ENCODE peak calls at places on chromosomes 3 and 15, in seven cellular contexts. M is right lobe of liver, I is upper lobe of right lung, U is neuronal stem cell, T is PC-9, G is BE2C, Z is stomach. V is an unnamed sample.

GRCh38 chr3:59812778-59813558 is 763.1 kb upstream of the CFAP20DC start:
- DNase-seq in M (no peak), I (no peak), U (no peak), T (no peak), G (no peak), Z (no peak), V (no peak)

GRCh38 chr3:49872801-49873281 is 3.1 kb upstream of the CAMKV start:
- DNase-seq in M (no peak), I (no peak), U (no peak), T (no peak), G (peak; percentile 33), Z (no peak), V (no peak)

GRCh38 chr3:107204121-107204520 is 173.1 kb upstream of the CCDC54 start:
- DNase-seq in M (no peak), I (no peak), U (no peak), T (no peak), G (no peak), Z (no peak), V (no peak)

GRCh38 chr15:72421484-72421883 is 23.4 kb downstream of the TMEM202 start:
- DNase-seq in M (no peak), I (no peak), U (no peak), T (no peak), G (no peak), Z (no peak), V (no peak)

GRCh38 chr3:29195055-29195454 is 85.8 kb upstream of the RBMS3 start:
- DNase-seq in M (no peak), I (no peak), U (no peak), T (no peak), G (no peak), Z (no peak), V (no peak)

GRCh38 chr3:135057996-135058395 is 262.9 kb downstream of the EPHB1 start:
- DNase-seq in M (no peak), I (no peak), U (no peak), T (no peak), G (no peak), Z (no peak), V (no peak)

GRCh38 chr3:164460851-164461250 is 617.4 kb downstream of the SI start:
- DNase-seq in M (no peak), I (no peak), U (no peak), T (no peak), G (no peak), Z (no peak), V (peak; percentile 10)

GRCh38 chr3:72694398-72694797 is 153.8 kb downstream of the SHQ1 start:
- DNase-seq in M (no peak), I (no peak), U (no peak), T (no peak), G (no peak), Z (no peak), V (no peak)

GRCh38 chr3:13010770-13011169 is 62.5 kb downstream of the IQSEC1 start:
- DNase-seq in M (no peak), I (no peak), U (no peak), T (no peak), G (no peak), Z (no peak), V (no peak)

GRCh38 chr3:139537795-139538538 is 1.6 kb downstream of the RBP1 start:
- DNase-seq in M (no peak), I (no peak), U (no peak), T (no peak), G (no peak), Z (no peak), V (peak; percentile 70)

GRCh38 chr3:106765342-106765741 is 611.9 kb upstream of the CCDC54 start:
- DNase-seq in M (no peak), I (no peak), U (no peak), T (peak; percentile 82), G (no peak), Z (no peak), V (no peak)

GRCh38 chr3:185172086-185173049 is 19.5 kb upstream of the C3orf70 start:
- DNase-seq in M (no peak), I (no peak), U (no peak), T (no peak), G (no peak), Z (no peak), V (no peak)

GRCh38 chr15:75631935-75632334 is 6.4 kb upstream of the SNUPN start:
- DNase-seq in M (no peak), I (no peak), U (no peak), T (no peak), G (no peak), Z (no peak), V (no peak)

GRCh38 chr3:124174910-124175874 is 183.3 kb upstream of the ROPN1 start:
- DNase-seq in M (no peak), I (no peak), U (no peak), T (no peak), G (peak; percentile 79), Z (no peak), V (no peak)

GRCh38 chr15:69225355-69226027 is 65.1 kb downstream of the GLCE start:
- DNase-seq in M (no peak), I (no peak), U (no peak), T (peak; percentile 35), G (no peak), Z (no peak), V (peak; percentile 42)

GRCh38 chr15:53434174-53434678 is 325.2 kb downstream of the WDR72 start:
- DNase-seq in M (no peak), I (no peak), U (no peak), T (no peak), G (no peak), Z (no peak), V (no peak)

GRCh38 chr15:25608926-25609325 is 170.1 kb upstream of the UBE3A start:
- DNase-seq in M (no peak), I (no peak), U (no peak), T (no peak), G (no peak), Z (no peak), V (no peak)

GRCh38 chr3:66567066-66567465 is 66.2 kb upstream of the LRIG1 start:
- DNase-seq in M (no peak), I (no peak), U (no peak), T (no peak), G (no peak), Z (no peak), V (no peak)

GRCh38 chr15:62821384-62822131 is 221.0 kb upstream of the TPM1 start:
- DNase-seq in M (no peak), I (no peak), U (no peak), T (no peak), G (no peak), Z (peak; percentile 49), V (no peak)

GRCh38 chr3:42451546-42452230 is 41.3 kb upstream of the LYZL4 start:
- DNase-seq in M (no peak), I (no peak), U (no peak), T (no peak), G (no peak), Z (no peak), V (no peak)

GRCh38 chr3:30222436-30222835 is 384.0 kb upstream of the TGFBR2 start:
- DNase-seq in M (no peak), I (no peak), U (no peak), T (no peak), G (no peak), Z (no peak), V (no peak)

GRCh38 chr3:158742861-158743260 is 10.6 kb upstream of the RARRES1 start:
- DNase-seq in M (no peak), I (no peak), U (no peak), T (peak; percentile 76), G (no peak), Z (no peak), V (no peak)

GRCh38 chr15:37093480-37094410 is 6.6 kb downstream of the MEIS2 start:
- DNase-seq in M (no peak), I (no peak), U (no peak), T (no peak), G (peak; percentile 40), Z (no peak), V (no peak)
- H3K36me3 ChIP-seq in M (no peaks in the 10 kb centered on the region), I (peaks cover 5% of the 10 kb centered on the region), U (peaks cover 73% of the 10 kb centered on the region), T (peaks cover 12% of the 10 kb centered on the region), G (peaks cover 77% of the 10 kb centered on the region), Z (peaks cover 18% of the 10 kb centered on the region), V (peaks cover 31% of the 10 kb centered on the region)

DNA sequence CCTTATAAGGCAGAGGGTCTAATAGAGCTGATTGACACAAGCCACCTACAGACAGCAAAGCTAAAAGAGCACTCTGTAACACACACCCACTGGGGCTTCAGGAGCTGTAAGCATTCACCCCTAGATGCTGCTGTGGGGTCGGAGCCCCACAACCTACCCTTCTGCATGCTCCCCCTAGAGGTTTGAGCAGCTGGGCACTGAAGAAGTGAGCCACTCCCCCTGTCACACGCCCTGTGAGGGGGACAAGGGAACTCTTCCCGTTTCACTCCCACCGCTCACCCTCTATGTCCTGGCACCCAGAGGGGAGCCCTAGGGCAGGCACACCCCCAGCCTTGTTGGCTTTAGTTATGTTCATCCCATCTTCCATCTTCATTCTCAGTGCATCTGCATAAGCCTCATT is 9.4 kb upstream of the CSTA start:
- DNase-seq in M (no peak), I (no peak), U (no peak), T (no peak), G (peak; percentile 8), Z (no peak), V (no peak)
- H3K4me3 ChIP-seq in M (no peak overlapping the region), I (no peak overlapping the region), U (no peak overlapping the region), T (no peak overlapping the region), G (no peak overlapping the region), Z (no peak overlapping the region), V (no peak overlapping the region)

DNA sequence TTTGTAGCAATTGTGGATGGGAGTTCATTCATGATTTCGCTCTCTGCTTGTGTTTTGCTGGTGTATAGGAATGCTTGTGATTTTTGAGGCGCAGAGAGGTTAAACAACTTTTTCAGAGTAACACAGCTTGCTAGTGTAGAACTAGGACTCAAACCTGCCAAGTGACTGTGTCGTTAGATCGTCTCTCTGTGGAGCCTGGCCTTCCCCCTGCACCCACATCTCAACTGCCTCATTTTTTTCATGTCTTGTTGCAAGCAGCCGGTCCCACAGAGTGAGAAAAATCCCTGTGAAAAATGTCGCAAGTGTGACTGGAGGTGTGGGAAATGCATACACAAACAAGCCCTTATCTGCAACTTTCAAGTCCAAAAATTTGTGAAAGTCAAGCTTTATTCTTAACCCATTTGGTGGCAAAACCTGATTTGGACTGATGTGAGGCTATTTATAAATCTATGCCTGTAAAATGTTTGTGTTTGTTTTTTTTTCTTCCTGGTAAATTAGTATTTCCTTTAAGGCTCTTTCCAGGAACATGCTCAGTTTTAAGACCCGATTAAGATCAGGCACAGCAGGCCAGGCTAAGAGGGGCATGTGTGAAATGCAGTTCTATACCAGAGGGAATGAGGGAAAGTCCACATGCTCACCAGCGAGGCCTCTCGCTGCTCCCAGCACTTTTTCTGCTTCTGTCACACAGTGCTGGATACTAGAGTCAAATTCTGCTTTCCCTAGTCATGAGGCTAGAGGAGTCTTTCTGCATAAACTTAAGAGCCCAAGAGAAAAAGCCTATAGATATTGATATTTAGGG is 25.8 kb downstream of the ST6GAL1 start:
- DNase-seq in M (no peak), I (no peak), U (no peak), T (no peak), G (no peak), Z (no peak), V (no peak)
- H3K36me3 ChIP-seq in M (no peaks in the 10 kb centered on the region), I (no peaks in the 10 kb centered on the region), U (no peaks in the 10 kb centered on the region), T (no peaks in the 10 kb centered on the region), G (no peaks in the 10 kb centered on the region), Z (no peaks in the 10 kb centered on the region), V (no peaks in the 10 kb centered on the region)

DNA sequence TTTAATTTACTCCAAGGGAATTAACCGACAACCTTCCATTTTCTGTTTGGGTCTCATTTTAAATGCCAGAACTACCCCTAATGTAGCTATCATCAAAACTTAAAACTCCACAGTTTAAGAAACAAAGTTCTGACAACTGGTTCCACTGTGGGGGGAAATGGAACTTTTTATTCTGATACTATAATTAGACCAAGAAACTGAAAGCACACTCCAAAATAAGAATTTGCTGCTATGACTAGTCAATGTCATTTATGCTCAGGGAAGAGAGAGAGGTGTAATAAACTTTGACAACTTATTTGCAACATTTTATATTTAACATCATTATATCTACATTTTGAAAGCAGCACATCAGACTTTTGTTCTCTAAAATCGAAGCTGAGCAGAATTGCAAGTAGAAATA is 169.2 kb downstream of the ANXA2 start:
- DNase-seq in M (no peak), I (no peak), U (no peak), T (no peak), G (no peak), Z (no peak), V (no peak)
- H3K4me3 ChIP-seq in M (no peak overlapping the region), I (no peak overlapping the region), U (no peak overlapping the region), T (no peak overlapping the region), G (no peak overlapping the region), Z (no peak overlapping the region), V (no peak overlapping the region)